ENCODE peak calls at places on chromosomes 16 and 17, in seven cellular contexts. G is NCI-H1417; E is CD8-positive, alpha-beta T cell; B is germinal center; J is GM23248; O is T-cell; K is kidney tubule cell. S is an unnamed sample.
A peak's percentile ranks its signal among the peaks of the same experiment; 100 is the strongest.

GRCh38 chr16:57620316-57621231 is 7.9 kb upstream of the ADGRG1 start:
- DNase-seq in O (no peak), B (no peak), J (no peak), K (peak; percentile 43), E (no peak), G (no peak), S (peak; percentile 81)

GRCh38 chr17:6178959-6179358 is 108.8 kb downstream of the WSCD1 start:
- DNase-seq in E (no peak), B (no peak), G (no peak), O (no peak), K (no peak), J (no peak), S (no peak)

GRCh38 chr16:83954577-83955016 is 1.6 kb downstream of the OSGIN1 start:
- DNase-seq in O (peak; percentile 23), G (no peak), K (peak; percentile 86), B (no peak), J (peak; percentile 81), E (no peak), S (peak; percentile 53)

GRCh38 chr17:18173740-18174139 is 9.9 kb upstream of the ALKBH5 start:
- DNase-seq in J (no peak), K (no peak), G (no peak), E (no peak), O (no peak), B (no peak), S (no peak)

GRCh38 chr17:73703216-73703615 is 59.0 kb upstream of the SDK2 start:
- DNase-seq in E (no peak), O (no peak), G (no peak), J (no peak), K (no peak), B (no peak), S (no peak)

GRCh38 chr17:30429155-30429554 is 48.1 kb upstream of the GOSR1 start:
- DNase-seq in G (no peak), E (no peak), K (peak; percentile 43), J (peak; percentile 84), O (no peak), B (no peak), S (no peak)

GRCh38 chr16:64983983-64984382 is 137.9 kb downstream of the CDH11 start:
- DNase-seq in G (peak; percentile 6), J (peak; percentile 83), E (no peak), O (no peak), B (no peak), K (peak; percentile 75), S (peak; percentile 44)

GRCh38 chr17:58583486-58583885 is 69.0 kb upstream of the MTMR4 start:
- DNase-seq in K (no peak), J (no peak), E (no peak), G (no peak), O (no peak), B (no peak), S (no peak)

GRCh38 chr16:85249830-85250455 is 137.7 kb upstream of the CIBAR2 start:
- DNase-seq in E (no peak), G (no peak), O (no peak), B (no peak), K (no peak), J (no peak), S (no peak)

GRCh38 chr16:70395345-70395901 is 43.5 kb downstream of the ST3GAL2 start:
- DNase-seq in J (peak; percentile 56), B (peak; percentile 59), E (peak; percentile 21), O (peak; percentile 67), G (no peak), K (peak; percentile 58), S (peak; percentile 40)

GRCh38 chr16:63808730-63809129 is 1313.1 kb downstream of the CDH11 start:
- DNase-seq in K (no peak), E (no peak), J (no peak), B (no peak), O (no peak), G (no peak), S (no peak)

GRCh38 chr17:50264263-50265113 is 9.8 kb upstream of the TMEM92 start:
- DNase-seq in J (peak; percentile 85), E (no peak), G (no peak), B (no peak), K (peak; percentile 16), O (no peak), S (no peak)

GRCh38 chr17:55740515-55741352 is 10.1 kb upstream of the PCTP start:
- DNase-seq in B (no peak), K (no peak), E (no peak), O (no peak), G (no peak), J (no peak), S (no peak)

GRCh38 chr16:5228369-5228768 is 130.8 kb upstream of the EEF2KMT start:
- DNase-seq in B (no peak), E (no peak), O (no peak), G (no peak), J (no peak), K (no peak), S (no peak)

GRCh38 chr16:3202903-3203539 is 15.0 kb downstream of the OR1F1 start:
- DNase-seq in J (peak; percentile 49), K (peak; percentile 70), O (no peak), G (no peak), E (no peak), B (no peak), S (no peak)

GRCh38 chr17:14197582-14197981 is 39.1 kb downstream of the CDRT15 start:
- DNase-seq in B (no peak), E (no peak), O (peak; percentile 55), J (no peak), K (no peak), G (no peak), S (no peak)

GRCh38 chr16:31350275-31351005 is 4.5 kb upstream of the ITGAX start:
- DNase-seq in G (no peak), B (no peak), E (no peak), O (peak; percentile 38), J (no peak), K (no peak), S (no peak)

GRCh38 chr17:82440991-82441627 is 9.4 kb downstream of the CYBC1 start:
- DNase-seq in E (no peak), O (no peak), B (no peak), J (peak; percentile 15), K (no peak), G (peak; percentile 71), S (no peak)

GRCh38 chr17:40560592-40561293 is 4.5 kb downstream of the CCR7 start:
- DNase-seq in B (peak; percentile 51), K (peak; percentile 93), G (no peak), J (peak; percentile 36), O (peak; percentile 70), E (no peak), S (no peak)

GRCh38 chr16:14373901-14374300 is 256.2 kb downstream of the PARN start:
- DNase-seq in O (no peak), E (no peak), J (no peak), G (no peak), B (no peak), K (no peak), S (no peak)

GRCh38 chr16:57091200-57091989 is 988 bp upstream of the CPNE2 start:
- DNase-seq in K (peak; percentile 53), O (no peak), G (no peak), J (peak; percentile 70), B (no peak), E (no peak), S (peak; percentile 21)